ENCODE peak calls at places on chromosomes 12 and 14, in nine cellular contexts. S is cardiac muscle cell; Q is body of pancreas; Y is EL; N is NCI-H345; X is central memory CD4-positive, alpha-beta T cell; H is RWPE1; J is dorsolateral prefrontal cortex; E is kidney. Z is an unnamed sample.

GRCh38 chr12:11812558-11813421 is 163.3 kb downstream of the ETV6 start:
- DNase-seq in S (peak; percentile 54), Q (no peak), Y (peak; percentile 18), N (peak; percentile 61), X (no peak), H (no peak), J (peak; percentile 48), E (peak; percentile 76), Z (peak; percentile 73)

GRCh38 chr14:36317650-36318049 is 2.8 kb downstream of the MBIP start:
- DNase-seq in S (no peak), Q (no peak), Y (peak; percentile 9), N (no peak), X (no peak), H (peak; percentile 49), J (no peak), E (no peak), Z (peak; percentile 86)

GRCh38 chr12:122969657-122970056 is 3.4 kb upstream of the ABCB9 start:
- DNase-seq in S (no peak), Q (no peak), Y (no peak), N (peak; percentile 21), X (no peak), H (no peak), J (peak; percentile 41), E (no peak), Z (no peak)

GRCh38 chr12:75208851-75209781 is 523 bp downstream of the KCNC2 start:
- DNase-seq in S (peak; percentile 34), Q (no peak), Y (peak; percentile 25), N (peak; percentile 57), X (no peak), H (peak; percentile 28), J (no peak), E (peak; percentile 64), Z (no peak)

GRCh38 chr12:43655586-43655985 is 103.0 kb downstream of the PUS7L start:
- DNase-seq in S (peak; percentile 23), Q (no peak), Y (peak; percentile 28), N (no peak), X (no peak), H (no peak), J (no peak), E (no peak), Z (peak; percentile 28)

GRCh38 chr14:103348154-103348553 is 14.1 kb downstream of the EIF5 start:
- DNase-seq in S (no peak), Q (no peak), Y (no peak), N (no peak), X (no peak), H (no peak), J (no peak), E (no peak), Z (no peak)

GRCh38 chr12:57604454-57605307 is at the start of gene DTX3:
- DNase-seq in S (peak; percentile 45), Q (peak; percentile 51), Y (peak; percentile 32), N (peak; percentile 69), X (peak; percentile 34), H (no peak), J (peak; percentile 75), E (no peak), Z (peak; percentile 43)

GRCh38 chr12:6215932-6216494 is 15.8 kb downstream of the CD9 start:
- DNase-seq in S (peak; percentile 83), Q (peak; percentile 97), Y (peak; percentile 89), N (no peak), X (no peak), H (peak; percentile 96), J (peak; percentile 63), E (peak; percentile 96), Z (peak; percentile 99)

GRCh38 chr12:54447917-54448316 is 25.5 kb downstream of the GTSF1 start:
- DNase-seq in S (no peak), Q (no peak), Y (no peak), N (no peak), X (no peak), H (no peak), J (no peak), E (no peak), Z (no peak)

GRCh38 chr12:124338876-124339603 is 44.1 kb downstream of the RFLNA start:
- DNase-seq in S (no peak), Q (no peak), Y (no peak), N (no peak), X (no peak), H (no peak), J (no peak), E (no peak), Z (no peak)

GRCh38 chr14:76280221-76280620 is 95.7 kb upstream of the ESRRB start:
- DNase-seq in S (no peak), Q (no peak), Y (no peak), N (no peak), X (no peak), H (no peak), J (no peak), E (no peak), Z (no peak)

GRCh38 chr14:24224618-24225071 is 7.5 kb downstream of the NEDD8 start:
- DNase-seq in S (peak; percentile 88), Q (no peak), Y (peak; percentile 88), N (no peak), X (no peak), H (peak; percentile 78), J (no peak), E (no peak), Z (no peak)

GRCh38 chr12:47725893-47726292 is 603 bp upstream of the ENDOU start:
- DNase-seq in S (peak; percentile 79), Q (no peak), Y (peak; percentile 85), N (no peak), X (no peak), H (peak; percentile 36), J (no peak), E (no peak), Z (no peak)

GRCh38 chr12:26017484-26018211 is 59.2 kb downstream of the RASSF8 start:
- DNase-seq in S (peak; percentile 53), Q (peak; percentile 16), Y (peak; percentile 50), N (no peak), X (no peak), H (no peak), J (no peak), E (no peak), Z (peak; percentile 58)

GRCh38 chr12:63495974-63496373 is 172.3 kb downstream of the DPY19L2 start:
- DNase-seq in S (no peak), Q (no peak), Y (no peak), N (no peak), X (no peak), H (no peak), J (no peak), E (no peak), Z (no peak)

GRCh38 chr14:81233615-81234014 is 12.9 kb upstream of the GTF2A1 start:
- DNase-seq in S (no peak), Q (no peak), Y (no peak), N (no peak), X (no peak), H (no peak), J (no peak), E (no peak), Z (no peak)

GRCh38 chr12:42809226-42809625 is 219.7 kb upstream of the PRICKLE1 start:
- DNase-seq in S (peak; percentile 46), Q (no peak), Y (peak; percentile 70), N (no peak), X (no peak), H (no peak), J (no peak), E (no peak), Z (no peak)

GRCh38 chr14:74962493-74962892 is 7.1 kb upstream of the PGF start:
- DNase-seq in S (no peak), Q (no peak), Y (no peak), N (no peak), X (no peak), H (no peak), J (no peak), E (no peak), Z (no peak)

GRCh38 chr12:104792570-104792969 is 165.5 kb downstream of the SLC41A2 start:
- DNase-seq in S (peak; percentile 87), Q (peak; percentile 25), Y (peak; percentile 90), N (no peak), X (no peak), H (peak; percentile 41), J (no peak), E (no peak), Z (peak; percentile 2)

GRCh38 chr14:49892301-49892635 is 614 bp upstream of the ARF6 start:
- DNase-seq in S (peak; percentile 93), Q (peak; percentile 73), Y (peak; percentile 71), N (peak; percentile 64), X (peak; percentile 67), H (no peak), J (peak; percentile 67), E (no peak), Z (peak; percentile 75)

GRCh38 chr12:19035552-19035951 is 94.0 kb upstream of the PLEKHA5 start:
- DNase-seq in S (peak; percentile 88), Q (no peak), Y (peak; percentile 21), N (no peak), X (no peak), H (no peak), J (no peak), E (no peak), Z (no peak)